ENCODE peak calls at places on chromosomes 13 and 19, in ten cellular contexts. R is left ventricle myocardium inferior, S is heart right ventricle, W is transverse colon, N is right atrium auricular region, Y is lung, K is thyroid gland, A is GM23248, E is IMR-90, H is heart left ventricle. Z is an unnamed sample. For H3K9me3, the result is how much of the 10 kb centered on the place peaks cover.

GRCh38 chr13:106072014-106072413 is 463.4 kb downstream of the EFNB2 start:
- DNase-seq in R (no peak), S (no peak), W (no peak), N (no peak), Y (no peak), K (no peak), A (no peak), E (no peak), H (no peak), Z (no peak)

GRCh38 chr19:13082192-13083007 is 20.3 kb downstream of the LYL1 start:
- DNase-seq in R (no peak), S (no peak), W (no peak), N (no peak), Y (no peak), K (no peak), A (peak), E (peak), H (no peak), Z (peak)

GRCh38 chr19:7857727-7858701 is 16.2 kb downstream of the PRR36 start:
- DNase-seq in R (no peak), S (no peak), W (no peak), N (no peak), Y (no peak), K (no peak), A (no peak), E (no peak), H (no peak), Z (no peak)

GRCh38 chr13:101098873-101099272 is 317.4 kb downstream of the NALCN start:
- DNase-seq in R (no peak), S (no peak), W (no peak), N (no peak), Y (no peak), K (no peak), A (no peak), E (peak), H (no peak), Z (no peak)

GRCh38 chr19:34480971-34481821 is at the start of gene WTIP:
- DNase-seq in R (peak), S (peak), W (peak), N (no peak), Y (peak), K (peak), A (peak), E (peak), H (peak), Z (peak)

GRCh38 chr19:1251233-1251502 is 2.8 kb downstream of the MIDN start:
- DNase-seq in R (no peak), S (peak), W (peak), N (no peak), Y (no peak), K (peak), A (peak), E (peak), H (no peak), Z (peak)

GRCh38 chr13:41200126-41200525 is 5.8 kb upstream of the KBTBD7 start:
- DNase-seq in R (no peak), S (no peak), W (no peak), N (no peak), Y (no peak), K (no peak), A (peak), E (no peak), H (no peak), Z (no peak)

GRCh38 chr13:110616103-110617101 is 1.1 kb downstream of the NAXD start:
- DNase-seq in R (no peak), S (no peak), W (peak), N (no peak), Y (peak), K (peak), A (peak), E (peak), H (no peak), Z (peak)

GRCh38 chr13:28120317-28120716 is 18.0 kb upstream of the PAN3 start:
- DNase-seq in R (no peak), S (no peak), W (no peak), N (no peak), Y (no peak), K (no peak), A (no peak), E (no peak), H (no peak), Z (no peak)

GRCh38 chr19:14554382-14554812 is 17.5 kb downstream of the NDUFB7 start:
- DNase-seq in R (no peak), S (no peak), W (peak), N (no peak), Y (no peak), K (peak), A (no peak), E (no peak), H (no peak), Z (no peak)

GRCh38 chr13:26719356-26719945 is 41.1 kb downstream of the GPR12 start:
- DNase-seq in R (no peak), S (no peak), W (no peak), N (peak), Y (no peak), K (no peak), A (peak), E (peak), H (no peak), Z (peak)

GRCh38 chr13:88601949-88602348 is 930.8 kb downstream of the SLITRK5 start:
- DNase-seq in R (no peak), S (no peak), W (no peak), N (no peak), Y (no peak), K (no peak), A (no peak), E (no peak), H (no peak), Z (no peak)

GRCh38 chr13:28408235-28408848 is 86.6 kb downstream of the FLT1 start:
- DNase-seq in R (peak), S (peak), W (no peak), N (peak), Y (no peak), K (peak), A (no peak), E (no peak), H (peak), Z (peak)

GRCh38 chr13:113898391-113898790 is 34.5 kb upstream of the GAS6 start:
- DNase-seq in R (no peak), S (no peak), W (no peak), N (no peak), Y (peak), K (no peak), A (no peak), E (no peak), H (no peak), Z (no peak)

GRCh38 chr19:58584498-58585441 is 11.6 kb upstream of the MZF1 start:
- DNase-seq in R (no peak), S (no peak), W (no peak), N (peak), Y (no peak), K (no peak), A (no peak), E (no peak), H (no peak), Z (no peak)

GRCh38 chr13:108915095-108915633 is 285.8 kb downstream of the MYO16 start:
- DNase-seq in R (no peak), S (no peak), W (no peak), N (no peak), Y (no peak), K (no peak), A (peak), E (peak), H (no peak), Z (peak)

GRCh38 chr13:109569938-109570711 is 216.3 kb downstream of the IRS2 start:
- DNase-seq in R (no peak), S (no peak), W (no peak), N (no peak), Y (no peak), K (no peak), A (no peak), E (no peak), H (no peak), Z (no peak)

GRCh38 chr13:77459616-77460015 is 75.9 kb upstream of the SCEL start:
- DNase-seq in R (no peak), S (no peak), W (no peak), N (no peak), Y (no peak), K (no peak), A (no peak), E (no peak), H (no peak), Z (no peak)

GRCh38 chr13:97257228-97257755 is 35.2 kb downstream of the MBNL2 start:
- DNase-seq in R (no peak), S (no peak), W (no peak), N (no peak), Y (no peak), K (no peak), A (no peak), E (no peak), H (no peak), Z (no peak)

GRCh38 chr13:90968510-90968909 is 379.0 kb upstream of the MIR17HG start:
- DNase-seq in R (no peak), S (no peak), W (no peak), N (no peak), Y (no peak), K (peak), A (peak), E (no peak), H (no peak), Z (no peak)

GRCh38 chr13:107111248-107111647 is 543.3 kb upstream of the ARGLU1 start:
- DNase-seq in R (no peak), S (no peak), W (no peak), N (no peak), Y (no peak), K (no peak), A (no peak), E (no peak), H (no peak), Z (no peak)

GRCh38 chr19:15369594-15369891 is 10.0 kb downstream of the AKAP8 start:
- DNase-seq in R (no peak), S (no peak), W (no peak), N (no peak), Y (no peak), K (no peak), A (no peak), E (no peak), H (no peak), Z (no peak)

GRCh38 chr19:39078436-39079200 is 5.5 kb upstream of the ACP7 start:
- DNase-seq in R (no peak), S (no peak), W (no peak), N (no peak), Y (no peak), K (no peak), A (peak), E (peak), H (no peak), Z (peak)

GRCh38 chr13:100382787-100383186 is 205.8 kb downstream of the GGACT start:
- DNase-seq in R (no peak), S (no peak), W (no peak), N (no peak), Y (no peak), K (no peak), A (peak), E (peak), H (no peak), Z (no peak)

GRCh38 chr13:31765441-31765840 is 26.1 kb downstream of the RXFP2 start:
- DNase-seq in R (no peak), S (no peak), W (no peak), N (no peak), Y (no peak), K (peak), A (peak), E (peak), H (no peak), Z (no peak)

GRCh38 chr13:101916108-101916757 is 463.8 kb downstream of the ITGBL1 start:
- DNase-seq in R (peak), S (no peak), W (no peak), N (no peak), Y (no peak), K (peak), A (peak), E (no peak), H (peak), Z (no peak)

GRCh38 chr19:50550594-50550966 is 17.7 kb downstream of the LRRC4B start:
- DNase-seq in R (no peak), S (no peak), W (no peak), N (no peak), Y (no peak), K (no peak), A (no peak), E (no peak), H (no peak), Z (no peak)

GRCh38 chr19:5281588-5281987 is 59.0 kb downstream of the PTPRS start:
- DNase-seq in R (peak), S (peak), W (peak), N (peak), Y (peak), K (peak), A (no peak), E (no peak), H (peak), Z (no peak)

GRCh38 chr13:52463526-52463925 is 8.2 kb downstream of the CKAP2 start:
- DNase-seq in R (no peak), S (no peak), W (no peak), N (no peak), Y (no peak), K (no peak), A (no peak), E (no peak), H (no peak), Z (no peak)

GRCh38 chr19:3519126-3519525 is 13.0 kb downstream of the FZR1 start:
- DNase-seq in R (no peak), S (no peak), W (no peak), N (no peak), Y (no peak), K (no peak), A (no peak), E (no peak), H (no peak), Z (no peak)

GRCh38 chr19:35265126-35265995 is 3.4 kb upstream of the USF2 start:
- DNase-seq in R (no peak), S (no peak), W (peak), N (no peak), Y (no peak), K (peak), A (peak), E (no peak), H (no peak), Z (no peak)

GRCh38 chr13:49097374-49097773 is 121.7 kb downstream of the FNDC3A start:
- DNase-seq in R (no peak), S (no peak), W (no peak), N (no peak), Y (no peak), K (no peak), A (peak), E (peak), H (no peak), Z (peak)
- H3K27ac ChIP-seq in R (peak), S (peak), W (peak), N (peak), Y (peak), K (peak), A (peak), E (peak), H (peak), Z (peak)

DNA sequence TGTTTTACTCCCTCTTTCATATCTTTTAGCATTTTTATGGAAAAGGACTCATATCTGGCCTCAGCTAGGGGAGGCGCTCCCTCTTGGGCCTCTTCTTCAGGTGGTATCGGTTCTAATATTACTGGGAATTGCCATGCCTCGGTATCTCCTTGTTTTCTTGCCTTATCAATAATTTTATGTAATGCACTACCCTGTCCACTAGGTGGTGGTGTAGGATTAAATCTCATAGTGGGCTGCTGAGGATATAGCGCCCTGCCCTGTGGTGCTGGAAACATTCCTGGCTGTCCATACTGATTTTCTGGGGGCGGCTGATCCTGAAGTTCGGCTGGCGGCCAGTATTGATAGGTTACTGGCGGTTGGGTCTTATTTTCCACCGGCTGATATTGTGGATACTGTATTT is 35.8 kb downstream of the ZNF420 start:
- DNase-seq in R (no peak), S (no peak), W (no peak), N (no peak), Y (no peak), K (no peak), A (no peak), E (no peak), H (no peak), Z (no peak)
- H3K9me3 ChIP-seq in R (half or more), S (under half), W (half or more), N (half or more), Y (under half), K (under half), A (under half), E (under half), H (under half), Z (under half)

DNA sequence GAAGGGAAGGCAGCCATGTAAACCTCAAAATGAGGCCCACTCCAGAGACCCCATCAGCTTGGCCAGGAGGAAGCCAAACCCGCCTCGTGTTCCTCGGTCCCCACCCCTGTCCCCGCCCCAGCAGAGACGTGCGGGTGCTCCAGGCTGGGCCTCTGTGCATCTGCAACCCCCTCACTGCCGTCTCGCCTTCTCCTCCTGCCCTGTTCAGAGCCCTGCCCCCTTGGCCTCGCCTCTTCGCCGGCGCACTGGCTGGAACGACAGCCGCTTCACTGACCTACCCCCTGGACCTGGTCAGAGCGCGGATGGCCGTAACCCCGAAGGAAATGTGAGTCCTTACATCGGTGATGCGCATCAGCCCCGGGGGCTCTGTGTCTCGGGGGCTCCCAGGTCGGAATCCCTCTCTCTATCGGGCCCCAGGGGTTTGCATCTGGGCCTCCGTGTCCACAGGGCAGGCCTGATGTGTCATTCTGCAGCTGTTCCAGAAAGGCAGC is 32.2 kb downstream of the TMEM161A start:
- DNase-seq in R (no peak), S (no peak), W (no peak), N (no peak), Y (no peak), K (peak), A (no peak), E (no peak), H (no peak), Z (no peak)
- H3K27ac ChIP-seq in R (no peak), S (no peak), W (peak), N (no peak), Y (no peak), K (peak), A (no peak), E (peak), H (no peak), Z (no peak)

GRCh38 chr13:23598371-23598770 is 28.2 kb downstream of the TNFRSF19 start:
- DNase-seq in R (no peak), S (no peak), W (no peak), N (no peak), Y (no peak), K (no peak), A (peak), E (peak), H (no peak), Z (no peak)

GRCh38 chr13:23600534-23600933 is 30.3 kb downstream of the TNFRSF19 start:
- DNase-seq in R (no peak), S (no peak), W (no peak), N (no peak), Y (no peak), K (no peak), A (no peak), E (no peak), H (no peak), Z (no peak)

GRCh38 chr13:23600100-23600499 is 29.9 kb downstream of the TNFRSF19 start:
- DNase-seq in R (no peak), S (no peak), W (no peak), N (no peak), Y (no peak), K (no peak), A (no peak), E (no peak), H (no peak), Z (no peak)

DNA sequence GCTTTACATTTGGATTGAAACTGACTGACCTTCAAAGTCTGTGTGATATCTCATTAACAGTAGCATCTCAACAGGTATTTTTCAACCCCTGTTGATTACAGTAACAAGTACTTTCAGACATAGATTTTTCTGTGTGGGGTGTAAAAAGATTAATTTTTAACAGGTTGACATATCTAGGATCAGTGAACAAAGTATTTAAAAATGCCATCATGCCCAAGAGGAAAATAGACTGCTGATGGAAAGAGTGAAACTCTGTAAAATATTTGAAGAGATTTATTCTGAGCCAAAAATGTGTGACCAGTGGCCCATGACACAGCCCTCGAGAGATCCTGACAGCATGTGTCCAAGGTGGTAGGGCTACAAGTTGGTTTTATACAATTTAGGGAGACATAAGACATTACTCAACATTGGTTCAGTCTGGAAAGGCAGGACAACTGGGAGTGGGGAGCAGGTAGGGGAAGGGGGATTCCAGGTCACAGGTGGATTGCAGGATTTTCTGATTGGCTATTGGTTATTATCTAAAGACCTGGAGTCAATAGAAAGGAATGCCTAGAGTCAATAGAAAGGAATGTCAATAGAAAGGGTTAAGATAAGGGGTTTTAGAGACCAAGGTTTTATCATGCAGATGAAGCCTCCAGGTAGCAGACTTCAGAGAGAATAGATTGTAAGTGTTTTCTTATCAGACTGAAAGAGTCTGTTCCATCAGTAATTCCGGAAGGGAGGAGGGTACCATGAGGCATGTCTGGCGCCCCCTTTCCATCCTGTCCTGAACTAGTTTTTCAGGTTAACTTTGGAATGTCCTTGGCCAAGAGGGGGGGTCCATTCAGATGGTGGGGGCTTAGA is 29.1 kb downstream of the TNFRSF19 start:
- DNase-seq in R (no peak), S (no peak), W (no peak), N (no peak), Y (no peak), K (peak), A (no peak), E (no peak), H (no peak), Z (no peak)
- H3K9me3 ChIP-seq in R (under half), S (under half), W (under half), N (under half), Y (under half), K (under half), A (under half), E (under half), H (under half), Z (under half)

GRCh38 chr19:11246941-11247340 is 7.5 kb downstream of the ANGPTL8 start:
- DNase-seq in R (no peak), S (no peak), W (no peak), N (no peak), Y (no peak), K (no peak), A (no peak), E (no peak), H (no peak), Z (no peak)
- H3K27ac ChIP-seq in R (peak), S (peak), W (no peak), N (peak), Y (peak), K (peak), A (no peak), E (no peak), H (peak), Z (no peak)

Z was measured in endothelial cell of umbilical vein.